ENCODE peak calls at places on chromosomes 4 and X, in nine cellular contexts. I is activated naive CD8-positive, alpha-beta T cell treated with anti-CD3 and anti-CD28 coated beads, Interleukin-2, amount 50 U/mL, for 16 hours; R is endothelial cell; M is right lobe of liver; D is AG08395; A is dermis microvascular lymphatic vessel endothelial cell; K is AG04450; U is T-cell; Y is AG09319. J is an unnamed sample.

GRCh38 chr4:36260714-36261113 is 16.4 kb upstream of the ARAP2 start:
- DNase-seq in U (no peak), K (no peak), R (no peak), A (no peak), D (no peak), Y (no peak), I (no peak), M (no peak), J (no peak)

GRCh38 chr4:184007891-184008290 is 102.8 kb downstream of the STOX2 start:
- DNase-seq in D (peak), I (no peak), K (no peak), A (no peak), M (no peak), Y (no peak), U (no peak), R (no peak), J (no peak)

GRCh38 chr4:152999376-153000067 is 63.4 kb downstream of the FHDC1 start:
- DNase-seq in K (no peak), U (no peak), Y (no peak), D (no peak), A (no peak), R (no peak), M (no peak), I (no peak), J (no peak)

GRCh38 chr4:25949994-25950393 is 36.0 kb downstream of the SMIM20 start:
- DNase-seq in U (no peak), K (no peak), A (no peak), M (no peak), D (no peak), Y (no peak), R (no peak), I (no peak), J (no peak)

GRCh38 chr4:24736066-24736465 is 59.3 kb upstream of the SOD3 start:
- DNase-seq in D (no peak), Y (no peak), R (no peak), A (peak), U (no peak), M (no peak), K (no peak), I (no peak), J (no peak)

GRCh38 chrX:94908648-94909047 is 1234.6 kb downstream of the FAM133A start:
- DNase-seq in K (no peak), M (no peak), Y (no peak), I (no peak), U (no peak), R (no peak), D (no peak), A (no peak), J (no peak)

GRCh38 chr4:7075962-7076693 is 8.3 kb upstream of the GRPEL1 start:
- DNase-seq in R (no peak), Y (no peak), U (no peak), M (no peak), I (no peak), A (no peak), K (no peak), D (peak), J (no peak)

GRCh38 chr4:156945532-156945931 is 26.1 kb downstream of the PDGFC start:
- DNase-seq in M (no peak), A (no peak), U (no peak), K (no peak), R (no peak), Y (no peak), D (no peak), I (no peak), J (no peak)

GRCh38 chr4:167031534-167032156 is 202.6 kb downstream of the SPOCK3 start:
- DNase-seq in Y (no peak), D (no peak), K (no peak), A (no peak), R (no peak), M (no peak), U (no peak), I (no peak), J (no peak)

GRCh38 chr4:85512446-85513205 is 37.7 kb downstream of the ARHGAP24 start:
- DNase-seq in I (no peak), A (no peak), U (no peak), M (no peak), Y (no peak), D (no peak), K (no peak), R (no peak), J (no peak)

GRCh38 chr4:78767350-78767749 is 8.8 kb upstream of the BMP2K start:
- DNase-seq in R (no peak), U (no peak), M (no peak), Y (no peak), D (no peak), I (no peak), K (no peak), A (no peak), J (no peak)

GRCh38 chr4:2068198-2068470 is 9.0 kb downstream of the NAT8L start:
- DNase-seq in K (no peak), U (no peak), Y (no peak), D (no peak), I (no peak), A (no peak), M (no peak), R (no peak), J (no peak)

GRCh38 chr4:113636438-113636818 is 125.1 kb downstream of the CAMK2D start:
- DNase-seq in A (no peak), M (no peak), U (peak), K (no peak), I (no peak), Y (no peak), D (no peak), R (no peak), J (no peak)

GRCh38 chr4:57113870-57114269 is 3.7 kb upstream of the IGFBP7 start:
- DNase-seq in K (no peak), Y (no peak), D (no peak), U (no peak), A (no peak), I (no peak), M (no peak), R (no peak), J (no peak)

GRCh38 chr4:113436360-113436759 is 325.2 kb downstream of the CAMK2D start:
- DNase-seq in U (no peak), A (peak), I (no peak), R (no peak), Y (peak), M (no peak), D (peak), K (no peak), J (no peak)

GRCh38 chrX:82127228-82128123 is 925.6 kb downstream of the SH3BGRL start:
- DNase-seq in K (no peak), D (no peak), A (no peak), R (no peak), M (no peak), U (no peak), Y (no peak), I (no peak), J (no peak)

GRCh38 chr4:89836031-89836777 is 757 bp downstream of the SNCA start:
- DNase-seq in R (peak), D (no peak), Y (no peak), A (no peak), I (no peak), U (no peak), M (no peak), K (no peak), J (no peak)

GRCh38 chrX:129717902-129718301 is 20.9 kb upstream of the XPNPEP2 start:
- DNase-seq in R (no peak), A (no peak), D (peak), U (no peak), M (no peak), I (no peak), K (no peak), Y (no peak), J (no peak)

GRCh38 chr4:100086766-100087431 is 103.4 kb downstream of the DDIT4L start:
- DNase-seq in R (no peak), Y (peak), K (no peak), A (no peak), I (no peak), M (no peak), U (no peak), D (no peak), J (no peak)

GRCh38 chrX:118437283-118437682 is 58.3 kb upstream of the DOCK11 start:
- DNase-seq in K (no peak), Y (no peak), R (no peak), D (no peak), I (no peak), A (peak), M (no peak), U (no peak), J (no peak)

GRCh38 chr4:14294611-14295010 is 667.1 kb upstream of the BOD1L1 start:
- DNase-seq in Y (no peak), U (no peak), D (peak), R (no peak), A (no peak), K (no peak), M (no peak), I (no peak), J (no peak)

GRCh38 chr4:13476915-13477314 is 7.2 kb downstream of the RAB28 start:
- DNase-seq in A (no peak), R (no peak), U (no peak), D (peak), Y (peak), M (no peak), I (no peak), K (peak), J (no peak)

GRCh38 chr4:98447648-98448047 is 186.5 kb downstream of the RAP1GDS1 start:
- DNase-seq in R (no peak), I (no peak), M (no peak), U (no peak), Y (no peak), D (no peak), K (no peak), A (no peak), J (no peak)

J was measured in Caco-2.